ENCODE peak calls at places on chromosomes 2 and 18, in eight cellular contexts. Y, I, D, M, H, W, L and P are unnamed samples.

GRCh38 chr2:142165790-142166189 is 35.0 kb upstream of the LRP1B start:
- DNase-seq in Y (no peak), I (no peak), D (peak), M (peak), H (no peak), W (no peak), L (peak), P (peak)

GRCh38 chr2:135473567-135473966 is 57.5 kb downstream of the ZRANB3 start:
- DNase-seq in Y (no peak), I (no peak), D (peak), M (peak), H (no peak), W (peak), L (peak), P (peak)

GRCh38 chr2:4338345-4338744 is 635.0 kb downstream of the DCDC2C start:
- DNase-seq in Y (no peak), I (no peak), D (no peak), M (no peak), H (no peak), W (no peak), L (no peak), P (no peak)

GRCh38 chr2:155703048-155703447 is 629.5 kb downstream of the NR4A2 start:
- DNase-seq in Y (no peak), I (no peak), D (no peak), M (no peak), H (no peak), W (no peak), L (no peak), P (no peak)

GRCh38 chr2:205751621-205752031 is 69.3 kb downstream of the NRP2 start:
- DNase-seq in Y (no peak), I (no peak), D (no peak), M (peak), H (no peak), W (no peak), L (no peak), P (no peak)

GRCh38 chr2:83951378-83951947 is 507.6 kb downstream of the SUCLG1 start:
- DNase-seq in Y (no peak), I (no peak), D (no peak), M (no peak), H (no peak), W (peak), L (no peak), P (no peak)

GRCh38 chr2:174551697-174552096 is 45.9 kb downstream of the WIPF1 start:
- DNase-seq in Y (no peak), I (no peak), D (no peak), M (no peak), H (no peak), W (no peak), L (no peak), P (no peak)

GRCh38 chr2:23900927-23901322 is 26.0 kb downstream of the ATAD2B start:
- DNase-seq in Y (no peak), I (no peak), D (peak), M (peak), H (no peak), W (peak), L (no peak), P (no peak)

GRCh38 chr18:3499498-3499897 is 49.5 kb downstream of the TGIF1 start:
- DNase-seq in Y (no peak), I (no peak), D (peak), M (peak), H (no peak), W (no peak), L (peak), P (peak)

GRCh38 chr2:85057236-85057635 is 76.0 kb upstream of the TCF7L1 start:
- DNase-seq in Y (no peak), I (no peak), D (no peak), M (no peak), H (no peak), W (no peak), L (no peak), P (peak)

GRCh38 chr2:72148391-72148974 is 821 bp upstream of the CYP26B1 start:
- DNase-seq in Y (no peak), I (peak), D (peak), M (peak), H (peak), W (peak), L (no peak), P (no peak)

GRCh38 chr18:66640431-66640830 is 36.5 kb upstream of the CDH19 start:
- DNase-seq in Y (no peak), I (no peak), D (peak), M (peak), H (no peak), W (no peak), L (no peak), P (no peak)

GRCh38 chr18:79924814-79925655 is 26.4 kb downstream of the SLC66A2 start:
- DNase-seq in Y (no peak), I (peak), D (no peak), M (no peak), H (peak), W (no peak), L (peak), P (peak)

GRCh38 chr2:112884869-112885502 is 26.0 kb upstream of the IL37 start:
- DNase-seq in Y (peak), I (no peak), D (peak), M (peak), H (no peak), W (peak), L (peak), P (no peak)

GRCh38 chr18:52670903-52671302 is 330.9 kb downstream of the DCC start:
- DNase-seq in Y (no peak), I (no peak), D (peak), M (peak), H (no peak), W (no peak), L (no peak), P (peak)

GRCh38 chr2:84493494-84493893 is 22.8 kb upstream of the DNAH6 start:
- DNase-seq in Y (no peak), I (no peak), D (no peak), M (peak), H (no peak), W (no peak), L (no peak), P (no peak)

GRCh38 chr2:85066874-85067351 is 66.3 kb upstream of the TCF7L1 start:
- DNase-seq in Y (no peak), I (peak), D (peak), M (peak), H (peak), W (peak), L (peak), P (peak)

GRCh38 chr2:134713606-134714005 is 5.2 kb downstream of the TMEM163 start:
- DNase-seq in Y (no peak), I (no peak), D (no peak), M (no peak), H (no peak), W (no peak), L (no peak), P (no peak)

GRCh38 chr2:18336975-18337374 is 223.5 kb downstream of the RDH14 start:
- DNase-seq in Y (no peak), I (no peak), D (no peak), M (no peak), H (no peak), W (no peak), L (no peak), P (no peak)

GRCh38 chr2:65595641-65596040 is 163.2 kb upstream of the SPRED2 start:
- DNase-seq in Y (no peak), I (no peak), D (no peak), M (peak), H (no peak), W (no peak), L (no peak), P (no peak)

GRCh38 chr2:9704600-9704999 is 73.8 kb upstream of the YWHAQ start:
- DNase-seq in Y (no peak), I (no peak), D (no peak), M (no peak), H (no peak), W (no peak), L (no peak), P (no peak)

GRCh38 chr2:221999702-222000101 is 299.1 kb downstream of the PAX3 start:
- DNase-seq in Y (no peak), I (no peak), D (no peak), M (peak), H (no peak), W (no peak), L (no peak), P (no peak)

GRCh38 chr2:160224507-160224906 is 24.4 kb upstream of the ITGB6 start:
- DNase-seq in Y (no peak), I (no peak), D (no peak), M (no peak), H (no peak), W (no peak), L (no peak), P (no peak)

GRCh38 chr18:50405582-50406271 is 30.9 kb downstream of the SKA1 start:
- DNase-seq in Y (no peak), I (no peak), D (no peak), M (no peak), H (no peak), W (no peak), L (no peak), P (peak)

GRCh38 chr2:138036522-138036921 is 72.2 kb downstream of the HNMT start:
- DNase-seq in Y (no peak), I (no peak), D (no peak), M (peak), H (no peak), W (no peak), L (no peak), P (no peak)

GRCh38 chr2:17821535-17822451 is 5.5 kb downstream of the MSGN1 start:
- DNase-seq in Y (no peak), I (no peak), D (no peak), M (no peak), H (no peak), W (no peak), L (no peak), P (peak)

GRCh38 chr18:23725827-23726661 is 36.8 kb downstream of the LAMA3 start:
- DNase-seq in Y (no peak), I (no peak), D (no peak), M (peak), H (no peak), W (no peak), L (no peak), P (no peak)

GRCh38 chr2:5981241-5982055 is 289.3 kb downstream of the SOX11 start:
- DNase-seq in Y (no peak), I (no peak), D (no peak), M (no peak), H (no peak), W (no peak), L (peak), P (peak)

GRCh38 chr18:7116001-7116831 is 1.4 kb downstream of the LAMA1 start:
- DNase-seq in Y (no peak), I (no peak), D (no peak), M (peak), H (no peak), W (no peak), L (peak), P (peak)

GRCh38 chr2:44777542-44777941 is 164.0 kb upstream of the SIX3 start:
- DNase-seq in Y (no peak), I (no peak), D (peak), M (peak), H (no peak), W (peak), L (no peak), P (peak)

GRCh38 chr2:16005819-16006536 is 65.6 kb downstream of the MYCN start:
- DNase-seq in Y (no peak), I (no peak), D (peak), M (peak), H (no peak), W (no peak), L (peak), P (no peak)

GRCh38 chr2:158725496-158725895 is 69.6 kb upstream of the DAPL1 start:
- DNase-seq in Y (no peak), I (no peak), D (no peak), M (no peak), H (no peak), W (no peak), L (no peak), P (peak)

GRCh38 chr2:239345251-239345650 is 55.6 kb downstream of the HDAC4 start:
- DNase-seq in Y (no peak), I (no peak), D (no peak), M (no peak), H (no peak), W (no peak), L (no peak), P (no peak)

GRCh38 chr2:240800241-240800640 is 19.8 kb downstream of the KIF1A start:
- DNase-seq in Y (no peak), I (peak), D (no peak), M (no peak), H (peak), W (no peak), L (no peak), P (no peak)